ENCODE peak calls at places on chromosome 1, in seven cellular contexts. One of them, this sample, is unnamed.

GRCh38 chr1:63917571-63918394 is 144.0 kb downstream of the ROR1 start:
- DNase-seq in osteocyte: no peak
- DNase-seq in A549: no peak
- DNase-seq in heart right ventricle: no peak
- DNase-seq in upper lobe of right lung: no peak
- DNase-seq in colonic mucosa: no peak
- DNase-seq in GM12865: peak
- DNase-seq in this sample: peak

GRCh38 chr1:230090194-230090711 is 23.2 kb downstream of the GALNT2 start:
- DNase-seq in osteocyte: no peak
- DNase-seq in A549: peak
- DNase-seq in GM12865: no peak
- DNase-seq in heart right ventricle: no peak
- DNase-seq in colonic mucosa: no peak
- DNase-seq in upper lobe of right lung: no peak
- DNase-seq in this sample: no peak

GRCh38 chr1:89436856-89437255 is 73.0 kb downstream of the GBP6 start:
- DNase-seq in heart right ventricle: no peak
- DNase-seq in GM12865: no peak
- DNase-seq in osteocyte: no peak
- DNase-seq in A549: no peak
- DNase-seq in upper lobe of right lung: no peak
- DNase-seq in colonic mucosa: no peak
- DNase-seq in this sample: no peak

GRCh38 chr1:38336961-38337360 is 290.4 kb upstream of the POU3F1 start:
- DNase-seq in heart right ventricle: no peak
- DNase-seq in upper lobe of right lung: no peak
- DNase-seq in A549: no peak
- DNase-seq in osteocyte: peak
- DNase-seq in GM12865: no peak
- DNase-seq in colonic mucosa: no peak
- DNase-seq in this sample: no peak

GRCh38 chr1:110407260-110408210 is at the start of gene LAMTOR5:
- DNase-seq in A549: peak
- DNase-seq in upper lobe of right lung: peak
- DNase-seq in osteocyte: peak
- DNase-seq in GM12865: peak
- DNase-seq in colonic mucosa: peak
- DNase-seq in heart right ventricle: peak
- DNase-seq in this sample: peak

GRCh38 chr1:101388904-101389546 is 152.2 kb downstream of the S1PR1 start:
- DNase-seq in GM12865: peak
- DNase-seq in upper lobe of right lung: no peak
- DNase-seq in heart right ventricle: no peak
- DNase-seq in A549: no peak
- DNase-seq in osteocyte: no peak
- DNase-seq in colonic mucosa: no peak
- DNase-seq in this sample: no peak

GRCh38 chr1:92754000-92754787 is 30.7 kb downstream of the EVI5 start:
- DNase-seq in heart right ventricle: no peak
- DNase-seq in A549: no peak
- DNase-seq in osteocyte: no peak
- DNase-seq in upper lobe of right lung: no peak
- DNase-seq in colonic mucosa: no peak
- DNase-seq in GM12865: no peak
- DNase-seq in this sample: no peak

GRCh38 chr1:153032677-153033308 is 1.8 kb downstream of the SPRR1B start:
- DNase-seq in osteocyte: no peak
- DNase-seq in A549: peak
- DNase-seq in upper lobe of right lung: no peak
- DNase-seq in colonic mucosa: no peak
- DNase-seq in GM12865: peak
- DNase-seq in heart right ventricle: no peak
- DNase-seq in this sample: peak

GRCh38 chr1:52567943-52568342 is 15.1 kb upstream of the TUT4 start:
- DNase-seq in upper lobe of right lung: no peak
- DNase-seq in heart right ventricle: no peak
- DNase-seq in GM12865: no peak
- DNase-seq in A549: no peak
- DNase-seq in osteocyte: no peak
- DNase-seq in colonic mucosa: no peak
- DNase-seq in this sample: no peak

GRCh38 chr1:213772711-213773110 is 215.1 kb upstream of the PROX1 start:
- DNase-seq in A549: no peak
- DNase-seq in GM12865: no peak
- DNase-seq in colonic mucosa: no peak
- DNase-seq in heart right ventricle: no peak
- DNase-seq in osteocyte: no peak
- DNase-seq in upper lobe of right lung: no peak
- DNase-seq in this sample: no peak

GRCh38 chr1:34322969-34323368 is 146.3 kb downstream of the C1orf94 start:
- DNase-seq in osteocyte: no peak
- DNase-seq in GM12865: no peak
- DNase-seq in heart right ventricle: no peak
- DNase-seq in upper lobe of right lung: no peak
- DNase-seq in A549: no peak
- DNase-seq in colonic mucosa: no peak
- DNase-seq in this sample: no peak

DNA sequence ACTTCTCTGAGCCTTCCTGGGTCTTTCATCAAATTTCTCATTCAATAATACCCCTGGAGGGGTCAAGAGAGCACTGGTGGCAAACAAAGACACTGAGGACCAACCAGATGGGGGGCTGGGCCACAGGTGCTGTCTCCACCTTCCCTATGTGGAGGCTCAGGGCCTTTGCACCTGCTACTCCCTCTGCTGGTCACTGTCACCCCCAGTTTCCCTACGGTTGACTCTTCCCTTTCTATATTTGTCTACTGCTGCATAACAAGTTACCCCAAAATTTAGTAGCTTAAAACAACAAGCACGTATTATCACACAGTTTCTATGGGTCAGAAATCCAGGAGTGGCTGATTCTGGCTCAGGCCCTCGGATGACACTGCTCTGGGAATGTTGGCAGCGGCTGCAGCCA is 138.8 kb upstream of the RUNX3 start:
- DNase-seq in GM12865: peak
- DNase-seq in heart right ventricle: no peak
- DNase-seq in colonic mucosa: no peak
- DNase-seq in osteocyte: no peak
- DNase-seq in A549: no peak
- DNase-seq in upper lobe of right lung: peak
- DNase-seq in this sample: no peak
- TF ChIP-seq CTCF in GM12865: peak
- TF ChIP-seq CTCF in heart right ventricle: no peak
- TF ChIP-seq CTCF in colonic mucosa: no peak
- TF ChIP-seq CTCF in osteocyte: no peak
- TF ChIP-seq CTCF in A549: no peak
- TF ChIP-seq CTCF in upper lobe of right lung: peak
- TF ChIP-seq CTCF in this sample: no peak

GRCh38 chr1:44220001-44220751 is 6.9 kb downstream of the DMAP1 start:
- DNase-seq in osteocyte: no peak
- DNase-seq in heart right ventricle: no peak
- DNase-seq in upper lobe of right lung: no peak
- DNase-seq in A549: no peak
- DNase-seq in GM12865: no peak
- DNase-seq in colonic mucosa: no peak
- DNase-seq in this sample: no peak

GRCh38 chr1:44219301-44219626 is 6.0 kb downstream of the DMAP1 start:
- DNase-seq in GM12865: no peak
- DNase-seq in osteocyte: no peak
- DNase-seq in colonic mucosa: no peak
- DNase-seq in A549: no peak
- DNase-seq in upper lobe of right lung: no peak
- DNase-seq in heart right ventricle: no peak
- DNase-seq in this sample: no peak

GRCh38 chr1:44218503-44219300 is 5.4 kb downstream of the DMAP1 start:
- DNase-seq in GM12865: no peak
- DNase-seq in A549: no peak
- DNase-seq in upper lobe of right lung: no peak
- DNase-seq in osteocyte: no peak
- DNase-seq in colonic mucosa: no peak
- DNase-seq in heart right ventricle: no peak
- DNase-seq in this sample: no peak

GRCh38 chr1:44220755-44221154 is 7.5 kb downstream of the DMAP1 start:
- DNase-seq in osteocyte: no peak
- DNase-seq in upper lobe of right lung: no peak
- DNase-seq in GM12865: peak
- DNase-seq in colonic mucosa: no peak
- DNase-seq in A549: no peak
- DNase-seq in heart right ventricle: no peak
- DNase-seq in this sample: no peak

DNA sequence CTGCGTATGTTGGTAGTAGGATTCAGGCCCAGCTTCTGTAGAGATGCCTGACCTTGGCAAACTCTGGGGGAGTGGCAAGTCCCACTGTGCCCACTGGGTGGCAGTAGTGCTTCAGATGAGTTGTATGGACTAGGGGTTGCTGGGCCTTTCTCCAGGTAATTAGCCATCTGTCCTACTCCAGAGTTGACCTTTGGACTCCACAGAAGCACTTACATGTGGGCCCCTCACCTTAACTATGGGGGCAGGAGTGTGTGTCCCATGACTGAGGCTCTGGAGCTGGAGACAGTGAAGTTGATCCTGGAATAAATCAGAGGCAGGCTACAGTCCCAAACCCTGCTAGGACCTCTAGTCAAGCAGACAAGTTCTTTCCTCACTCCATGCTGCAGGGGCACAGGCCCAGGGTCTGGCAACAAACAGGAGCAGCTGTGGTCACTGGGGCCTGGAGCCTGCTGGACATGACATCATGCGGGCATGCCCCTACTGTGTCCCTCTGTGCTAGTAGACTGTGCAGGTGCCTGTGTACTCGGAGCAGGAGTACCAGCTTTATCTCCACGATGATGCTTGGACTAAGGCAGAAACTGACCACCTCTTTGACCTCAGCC is 4.6 kb downstream of the DMAP1 start:
- DNase-seq in GM12865: peak
- DNase-seq in osteocyte: no peak
- DNase-seq in upper lobe of right lung: peak
- DNase-seq in heart right ventricle: peak
- DNase-seq in colonic mucosa: peak
- DNase-seq in A549: peak
- DNase-seq in this sample: peak
- TF ChIP-seq CTCF in GM12865: peak
- TF ChIP-seq CTCF in osteocyte: peak
- TF ChIP-seq CTCF in upper lobe of right lung: peak
- TF ChIP-seq CTCF in heart right ventricle: peak
- TF ChIP-seq CTCF in colonic mucosa: peak
- TF ChIP-seq CTCF in A549: peak
- TF ChIP-seq CTCF in this sample: peak

DNA sequence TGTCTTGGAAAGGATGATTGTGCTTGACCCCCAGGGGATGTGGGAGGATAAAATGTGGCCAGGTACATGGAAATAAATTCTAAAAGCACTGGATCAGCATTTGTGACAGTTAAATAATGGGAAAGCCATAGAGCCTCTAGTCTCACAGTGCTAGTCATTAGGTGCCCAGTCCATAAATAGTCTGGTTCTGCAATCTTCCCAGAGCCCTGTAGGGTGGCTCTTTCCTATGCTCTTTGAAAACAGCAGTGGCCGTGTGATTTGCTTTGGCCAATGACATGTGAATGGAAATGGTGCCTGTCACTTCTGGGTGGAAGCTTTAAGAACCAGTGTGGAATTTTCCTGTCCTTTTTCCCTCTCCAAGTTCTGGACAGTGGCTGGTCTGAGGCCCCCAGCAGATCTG is 113.2 kb downstream of the TRABD2B start:
- DNase-seq in osteocyte: no peak
- DNase-seq in colonic mucosa: no peak
- DNase-seq in heart right ventricle: no peak
- DNase-seq in upper lobe of right lung: no peak
- DNase-seq in GM12865: no peak
- DNase-seq in A549: no peak
- DNase-seq in this sample: no peak
- TF ChIP-seq CTCF in osteocyte: no peak
- TF ChIP-seq CTCF in colonic mucosa: no peak
- TF ChIP-seq CTCF in heart right ventricle: no peak
- TF ChIP-seq CTCF in upper lobe of right lung: no peak
- TF ChIP-seq CTCF in GM12865: no peak
- TF ChIP-seq CTCF in A549: no peak
- TF ChIP-seq CTCF in this sample: no peak

DNA sequence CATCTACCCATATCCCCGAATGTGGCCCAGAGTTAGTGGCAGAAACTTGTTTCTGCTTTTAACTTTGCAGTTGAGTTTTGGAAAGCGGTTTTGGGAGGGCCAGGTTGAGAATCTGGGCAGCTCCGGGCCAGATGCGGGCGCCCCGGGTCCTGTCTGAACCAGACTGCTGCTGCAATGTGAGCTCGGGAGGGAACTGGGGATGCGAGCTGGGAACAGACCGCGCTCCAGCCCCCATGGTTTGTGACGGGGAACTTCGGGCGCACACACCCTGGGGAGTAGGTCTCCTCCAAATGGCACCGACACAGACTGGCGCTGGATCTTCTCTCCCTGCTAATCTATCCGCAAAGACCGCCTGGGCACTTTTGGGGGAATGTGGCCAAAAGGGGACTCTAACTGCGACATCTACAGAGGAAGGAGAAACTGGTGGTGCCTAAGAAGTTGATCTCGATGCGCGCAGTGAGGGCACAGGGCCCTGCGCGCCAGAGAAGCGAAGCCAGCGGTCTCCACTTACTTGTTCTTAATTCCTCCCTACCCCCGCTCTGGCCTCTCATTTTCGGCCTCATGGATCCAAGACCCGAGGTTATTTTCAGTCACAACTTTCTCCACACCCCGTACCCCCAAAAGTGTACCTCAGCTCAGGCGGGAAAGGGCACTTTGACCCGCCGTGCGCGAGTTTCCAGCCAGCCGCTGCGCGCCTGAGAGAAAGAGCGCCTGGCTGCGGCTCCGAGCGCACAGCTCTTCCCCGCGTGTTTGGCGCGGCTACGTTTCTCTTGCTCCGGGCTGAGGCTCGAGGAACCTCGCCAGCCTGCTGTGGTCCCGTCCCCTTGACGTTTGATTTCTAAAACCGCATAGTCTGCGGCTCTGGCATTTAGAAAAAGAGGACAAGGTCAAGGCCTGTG is 411.0 kb upstream of the ESRRG start:
- DNase-seq in heart right ventricle: no peak
- DNase-seq in GM12865: no peak
- DNase-seq in colonic mucosa: no peak
- DNase-seq in upper lobe of right lung: no peak
- DNase-seq in osteocyte: no peak
- DNase-seq in A549: no peak
- DNase-seq in this sample: no peak
- TF ChIP-seq CTCF in heart right ventricle: no peak
- TF ChIP-seq CTCF in GM12865: no peak
- TF ChIP-seq CTCF in colonic mucosa: no peak
- TF ChIP-seq CTCF in upper lobe of right lung: no peak
- TF ChIP-seq CTCF in osteocyte: no peak
- TF ChIP-seq CTCF in A549: no peak
- TF ChIP-seq CTCF in this sample: no peak